ENCODE peak calls at places on chromosomes 7 and 10, in ten cellular contexts. F is neural progenitor cell, R is adipocyte, K is body of pancreas, L is Peyer's patch, O is pancreas, P is sigmoid colon, A is astrocyte, I is SK-N-SH, J is Panc1. Q is an unnamed sample. For H3K36me3 and H3K27me3, the result is how much of the 10 kb centered on the place peaks cover.

GRCh38 chr10:59601985-59602384 is 107.7 kb downstream of the SLC16A9 start:
- DNase-seq in F (no peak), R (no peak), K (no peak), L (no peak), O (no peak), P (no peak), A (no peak), I (no peak), J (no peak), Q (no peak)

GRCh38 chr7:93622036-93622714 is 47.7 kb upstream of the CALCR start:
- DNase-seq in F (peak), R (peak), K (peak), L (no peak), O (no peak), P (no peak), A (peak), I (peak), J (no peak), Q (peak)

GRCh38 chr7:20033621-20034200 is 183.5 kb downstream of the MACC1 start:
- DNase-seq in F (no peak), R (peak), K (no peak), L (no peak), O (no peak), P (peak), A (peak), I (no peak), J (peak), Q (no peak)

GRCh38 chr7:15594461-15594860 is 32.6 kb upstream of the AGMO start:
- DNase-seq in F (no peak), R (no peak), K (no peak), L (no peak), O (no peak), P (no peak), A (no peak), I (no peak), J (no peak), Q (peak)

GRCh38 chr10:132111871-132112341 is 46.2 kb downstream of the JAKMIP3 start:
- DNase-seq in F (no peak), R (no peak), K (no peak), L (no peak), O (no peak), P (peak), A (no peak), I (no peak), J (no peak), Q (no peak)

GRCh38 chr10:124917168-124917938 is 24.6 kb upstream of the ZRANB1 start:
- DNase-seq in F (peak), R (peak), K (peak), L (peak), O (peak), P (peak), A (peak), I (peak), J (no peak), Q (peak)

GRCh38 chr7:35253680-35254495 is at the start of gene TBX20:
- DNase-seq in F (peak), R (peak), K (peak), L (no peak), O (peak), P (no peak), A (peak), I (peak), J (no peak), Q (peak)

GRCh38 chr7:22860784-22861482 is 38.3 kb upstream of the TOMM7 start:
- DNase-seq in F (peak), R (no peak), K (no peak), L (no peak), O (no peak), P (no peak), A (no peak), I (peak), J (no peak), Q (no peak)

GRCh38 chr7:99369767-99370353 is 4.7 kb upstream of the ARPC1B start:
- DNase-seq in F (no peak), R (no peak), K (no peak), L (no peak), O (no peak), P (no peak), A (peak), I (no peak), J (no peak), Q (no peak)

GRCh38 chr7:137935849-137936508 is 65.9 kb downstream of the CREB3L2 start:
- DNase-seq in F (no peak), R (no peak), K (no peak), L (peak), O (no peak), P (no peak), A (no peak), I (no peak), J (no peak), Q (no peak)

GRCh38 chr10:53403688-53404087 is 631.1 kb upstream of the MBL2 start:
- DNase-seq in F (no peak), R (no peak), K (peak), L (no peak), O (peak), P (peak), A (peak), I (peak), J (no peak), Q (no peak)

GRCh38 chr7:148987751-148988512 is 40.4 kb downstream of the PDIA4 start:
- DNase-seq in F (peak), R (no peak), K (peak), L (no peak), O (no peak), P (no peak), A (no peak), I (peak), J (no peak), Q (no peak)

GRCh38 chr10:88949051-88949450 is 3.5 kb downstream of the ACTA2 start:
- DNase-seq in F (no peak), R (no peak), K (no peak), L (no peak), O (no peak), P (no peak), A (no peak), I (no peak), J (no peak), Q (no peak)

GRCh38 chr10:88946965-88947590 is 5.5 kb downstream of the ACTA2 start:
- DNase-seq in F (no peak), R (peak), K (no peak), L (no peak), O (no peak), P (no peak), A (peak), I (no peak), J (no peak), Q (no peak)

GRCh38 chr10:88944813-88945212 is 7.8 kb downstream of the ACTA2 start:
- DNase-seq in F (no peak), R (no peak), K (no peak), L (no peak), O (no peak), P (no peak), A (no peak), I (no peak), J (no peak), Q (no peak)

GRCh38 chr10:88943778-88944177 is 8.8 kb downstream of the ACTA2 start:
- DNase-seq in F (no peak), R (no peak), K (no peak), L (no peak), O (no peak), P (no peak), A (no peak), I (no peak), J (no peak), Q (no peak)

DNA sequence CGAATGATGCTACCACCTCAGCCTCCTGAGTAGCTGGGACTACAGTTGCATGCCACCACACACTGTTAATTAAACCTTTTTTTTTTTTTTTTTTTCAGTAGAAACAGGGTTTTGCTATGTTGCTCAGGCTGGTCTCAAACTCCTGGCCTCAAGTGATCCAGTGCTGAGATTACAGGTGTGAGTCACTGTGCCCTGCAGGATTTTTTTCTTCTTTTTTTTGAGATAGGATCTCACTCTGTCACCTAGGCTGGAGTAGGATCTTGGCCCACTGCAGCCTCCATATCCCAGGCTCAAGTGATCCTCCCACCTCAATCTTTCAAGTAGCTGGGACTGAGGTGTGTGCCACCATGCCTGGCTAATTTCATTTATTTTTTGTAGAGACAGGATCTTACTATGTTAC is 6.4 kb downstream of the ACTA2 start:
- DNase-seq in F (no peak), R (no peak), K (no peak), L (no peak), O (no peak), P (no peak), A (no peak), I (no peak), J (no peak), Q (no peak)
- H3K36me3 ChIP-seq in F (under half), R (under half), K (under half), L (under half), O (under half), P (half or more), A (under half), I (under half), J (under half), Q (under half)

GRCh38 chr7:1667566-1668485 is 2.3 kb upstream of the ELFN1 start:
- DNase-seq in F (peak), R (peak), K (peak), L (no peak), O (peak), P (peak), A (no peak), I (peak), J (no peak), Q (peak)
- H3K27me3 ChIP-seq in F (half or more), R (under half), K (under half), L (half or more), O (under half), P (half or more), A (under half), I (half or more), J (under half), Q (under half)

GRCh38 chr7:74028321-74028812 is 394 bp downstream of the ELN start:
- DNase-seq in F (no peak), R (no peak), K (no peak), L (no peak), O (peak), P (no peak), A (no peak), I (no peak), J (no peak), Q (no peak)

GRCh38 chr7:74027683-74028320 is at the start of gene ELN:
- DNase-seq in F (peak), R (peak), K (peak), L (no peak), O (peak), P (peak), A (peak), I (peak), J (no peak), Q (no peak)

GRCh38 chr7:74030861-74031260 is 2.9 kb downstream of the ELN start:
- DNase-seq in F (no peak), R (no peak), K (no peak), L (no peak), O (peak), P (no peak), A (no peak), I (no peak), J (no peak), Q (no peak)

GRCh38 chr7:74029991-74030415 is 2.0 kb downstream of the ELN start:
- DNase-seq in F (peak), R (no peak), K (no peak), L (no peak), O (peak), P (no peak), A (no peak), I (no peak), J (no peak), Q (no peak)

DNA sequence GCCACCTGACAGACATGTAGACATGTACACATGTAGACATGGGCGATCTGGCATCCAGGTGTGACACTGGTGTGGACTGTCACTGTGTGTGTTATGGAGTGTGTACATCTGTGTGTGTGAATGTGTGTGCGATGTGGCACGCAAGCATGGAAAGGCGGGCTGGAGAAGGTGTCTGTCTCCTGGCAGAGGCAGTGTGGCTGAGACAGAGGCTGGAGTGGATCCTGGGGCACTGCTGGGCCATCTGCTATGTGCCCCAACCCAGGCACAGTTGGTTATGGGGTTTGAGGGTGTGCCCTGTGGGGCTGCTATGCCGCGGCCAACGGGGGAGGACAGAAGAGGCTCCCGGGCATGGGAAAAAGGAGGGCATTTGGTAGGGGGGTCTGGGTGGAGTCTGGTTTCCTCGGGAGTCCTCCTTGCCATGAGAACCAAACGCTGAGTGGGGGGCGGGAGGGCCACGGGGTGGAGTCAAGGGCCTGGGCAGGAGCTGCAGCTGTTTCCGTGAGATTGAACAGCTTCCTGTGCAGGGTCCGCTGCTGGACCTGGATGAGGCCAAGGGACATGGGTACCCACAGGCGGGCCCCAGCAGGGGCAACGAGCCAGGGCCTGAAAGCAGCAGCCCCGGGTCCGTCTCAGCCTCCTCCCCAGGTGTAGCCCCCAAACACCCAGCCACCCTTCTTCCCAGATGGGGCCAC is 1.3 kb downstream of the ELN start:
- DNase-seq in F (no peak), R (no peak), K (peak), L (no peak), O (peak), P (no peak), A (no peak), I (no peak), J (no peak), Q (no peak)
- H3K4me3 ChIP-seq in F (no peak), R (peak), K (peak), L (peak), O (peak), P (peak), A (no peak), I (no peak), J (no peak), Q (no peak)

GRCh38 chr7:100881136-100881535 is 6.2 kb downstream of the SRRT start:
- DNase-seq in F (no peak), R (no peak), K (no peak), L (no peak), O (peak), P (no peak), A (no peak), I (no peak), J (no peak), Q (no peak)
- H3K36me3 ChIP-seq in F (under half), R (half or more), K (under half), L (under half), O (under half), P (half or more), A (under half), I (half or more), J (under half), Q (under half)

DNA sequence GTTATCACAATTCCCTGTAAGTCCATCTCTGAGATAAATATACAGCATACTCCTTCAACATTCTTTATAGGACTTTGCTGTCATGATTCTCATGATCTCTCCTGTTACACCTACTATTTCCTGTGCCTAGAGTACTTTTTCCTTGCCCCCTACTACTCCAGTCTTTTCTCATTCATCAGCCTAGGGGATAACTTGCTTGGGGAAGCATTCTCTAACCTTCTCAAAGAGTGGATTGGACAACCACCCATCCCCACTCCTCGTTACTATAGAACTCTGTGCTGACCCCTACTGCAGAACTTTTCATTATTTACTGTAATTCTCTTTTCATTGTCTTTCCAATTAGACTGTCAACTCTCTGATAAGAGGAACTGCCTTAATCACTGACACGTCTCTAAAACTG is 57.4 kb upstream of the TFEC start:
- DNase-seq in F (no peak), R (no peak), K (no peak), L (no peak), O (no peak), P (no peak), A (no peak), I (no peak), J (no peak), Q (no peak)
- H3K27me3 ChIP-seq in F (under half), R (under half), K (under half), L (under half), O (under half), P (under half), A (under half), I (under half), J (under half), Q (under half)

GRCh38 chr7:6482743-6483119 is 35.0 kb upstream of the DAGLB start:
- DNase-seq in F (no peak), R (no peak), K (no peak), L (no peak), O (no peak), P (no peak), A (no peak), I (no peak), J (no peak), Q (no peak)

GRCh38 chr7:6482307-6482706 is 34.6 kb upstream of the DAGLB start:
- DNase-seq in F (no peak), R (no peak), K (no peak), L (no peak), O (no peak), P (no peak), A (no peak), I (no peak), J (no peak), Q (no peak)

GRCh38 chr7:6479067-6479466 is 31.3 kb upstream of the DAGLB start:
- DNase-seq in F (no peak), R (no peak), K (no peak), L (no peak), O (no peak), P (no peak), A (no peak), I (no peak), J (no peak), Q (no peak)

GRCh38 chr7:6480323-6480660 is 32.5 kb upstream of the DAGLB start:
- DNase-seq in F (no peak), R (no peak), K (no peak), L (no peak), O (no peak), P (no peak), A (no peak), I (no peak), J (no peak), Q (no peak)

GRCh38 chr7:6481445-6481844 is 33.7 kb upstream of the DAGLB start:
- DNase-seq in F (no peak), R (no peak), K (no peak), L (no peak), O (no peak), P (no peak), A (no peak), I (no peak), J (no peak), Q (no peak)
- H3K4me3 ChIP-seq in F (no peak), R (peak), K (no peak), L (peak), O (no peak), P (no peak), A (peak), I (peak), J (no peak), Q (no peak)

DNA sequence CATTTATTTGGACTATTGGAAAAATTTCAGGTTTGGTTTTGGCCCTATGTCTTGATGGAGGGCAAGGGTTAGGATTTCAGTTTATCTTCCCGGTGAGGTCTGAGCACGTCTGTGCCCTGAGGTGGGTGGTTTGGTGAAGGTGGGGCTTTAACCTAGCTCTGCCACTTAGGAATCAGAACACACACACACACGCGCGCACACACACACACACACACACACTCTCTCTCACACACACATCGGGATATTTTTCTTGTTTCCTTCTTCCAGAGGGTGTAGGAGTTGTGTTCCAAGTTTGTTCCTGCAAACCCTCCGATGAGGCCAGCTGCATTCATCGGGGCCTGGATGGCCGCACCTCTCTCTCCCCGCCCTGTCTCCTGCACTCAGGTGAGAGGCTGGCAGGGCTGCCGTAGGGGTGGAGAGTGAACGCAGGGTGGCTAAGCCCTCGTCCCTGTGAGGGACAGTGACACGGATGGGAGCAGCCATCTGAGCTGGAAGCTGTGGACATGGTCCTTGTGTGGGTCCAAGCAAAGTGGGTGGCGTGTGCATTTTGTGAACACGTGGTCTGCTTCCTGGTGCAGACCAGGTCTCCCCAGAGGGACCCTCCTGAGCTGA is 34.2 kb downstream of the CHST12 start:
- DNase-seq in F (no peak), R (no peak), K (no peak), L (no peak), O (no peak), P (no peak), A (no peak), I (no peak), J (no peak), Q (no peak)
- H3K36me3 ChIP-seq in F (under half), R (under half), K (under half), L (under half), O (under half), P (under half), A (under half), I (under half), J (under half), Q (under half)

GRCh38 chr7:31899356-31899927 is 170.8 kb downstream of the PDE1C start:
- DNase-seq in F (no peak), R (no peak), K (no peak), L (no peak), O (no peak), P (no peak), A (no peak), I (no peak), J (no peak), Q (no peak)

GRCh38 chr7:31906479-31907171 is 163.6 kb downstream of the PDE1C start:
- DNase-seq in F (no peak), R (no peak), K (no peak), L (no peak), O (no peak), P (no peak), A (no peak), I (no peak), J (no peak), Q (no peak)

DNA sequence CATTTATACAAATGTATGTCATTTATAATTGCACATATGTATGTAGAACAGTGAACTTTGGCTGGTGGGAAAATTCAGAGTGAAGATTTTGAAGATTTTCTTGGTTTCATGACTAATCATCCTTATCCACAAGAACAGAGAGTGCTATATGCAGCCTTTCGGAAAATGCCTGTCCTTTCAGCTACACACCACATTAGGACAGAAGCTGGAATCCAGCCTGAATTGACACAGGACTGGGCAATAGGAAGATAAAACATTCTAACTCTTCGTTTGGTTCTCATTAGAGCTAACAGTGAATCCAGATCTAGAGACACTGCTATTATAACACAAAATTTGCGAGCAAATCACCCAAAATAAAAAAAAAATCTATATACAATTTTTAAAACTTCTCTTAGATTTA is 166.2 kb downstream of the PDE1C start:
- DNase-seq in F (no peak), R (no peak), K (no peak), L (no peak), O (no peak), P (no peak), A (no peak), I (no peak), J (no peak), Q (no peak)
- H3K27me3 ChIP-seq in F (under half), R (under half), K (under half), L (under half), O (under half), P (under half), A (under half), I (under half), J (under half), Q (under half)